ENCODE peak calls at places on chromosomes 4 and X, in five cellular contexts. T is GM12892; V is ACHN; R is activated naive CD8-positive, alpha-beta T cell treated with anti-CD3 and anti-CD28 coated beads, Interleukin-2, amount 50 U/mL, for 16 hours; G is CD8-positive, alpha-beta T cell. O is an unnamed sample.

GRCh38 chr4:94763500-94763899 is 5.7 kb downstream of the BMPR1B start:
- DNase-seq in G (no peak), R (no peak), T (no peak), V (no peak), O (no peak)

GRCh38 chrX:44244008-44244407 is 99.5 kb downstream of the EFHC2 start:
- DNase-seq in R (no peak), G (no peak), V (peak), T (no peak), O (peak)

GRCh38 chrX:48957477-48957826 is at the start of gene OTUD5:
- DNase-seq in R (peak), V (peak), T (peak), G (peak), O (peak)

GRCh38 chr4:70601422-70602039 is 9.5 kb downstream of the AMBN start:
- DNase-seq in G (peak), T (peak), R (peak), V (peak), O (peak)

GRCh38 chr4:105990933-105991332 is 95.7 kb downstream of the NPNT start:
- DNase-seq in R (no peak), T (no peak), V (peak), G (no peak), O (peak)

GRCh38 chrX:40207626-40208025 is 109.9 kb upstream of the BCOR start:
- DNase-seq in R (no peak), V (no peak), T (no peak), G (no peak), O (no peak)

GRCh38 chrX:153900806-153901752 is 3.4 kb upstream of the AVPR2 start:
- DNase-seq in R (no peak), G (peak), T (peak), V (peak), O (peak)

GRCh38 chr4:72591547-72591946 is 22.5 kb upstream of the ADAMTS3 start:
- DNase-seq in V (no peak), R (no peak), G (no peak), T (no peak), O (no peak)

GRCh38 chrX:69116077-69116476 is 49.2 kb downstream of the PJA1 start:
- DNase-seq in T (no peak), V (no peak), G (no peak), R (no peak), O (peak)

GRCh38 chr4:2041234-2042130 is 17.6 kb upstream of the NAT8L start:
- DNase-seq in R (peak), G (peak), T (peak), V (peak), O (peak)

GRCh38 chr4:81621490-81621889 is 149.8 kb upstream of the RASGEF1B start:
- DNase-seq in G (no peak), V (no peak), T (no peak), R (no peak), O (no peak)

GRCh38 chr4:186727149-186727976 is 3.7 kb upstream of the FAT1 start:
- DNase-seq in V (peak), G (no peak), T (no peak), R (no peak), O (no peak)

GRCh38 chr4:147117400-147117799 is 171.7 kb upstream of the TTC29 start:
- DNase-seq in T (no peak), G (no peak), R (no peak), V (no peak), O (no peak)

GRCh38 chrX:133741303-133741702 is 244.1 kb downstream of the GPC3 start:
- DNase-seq in V (no peak), R (no peak), G (no peak), T (no peak), O (no peak)